ENCODE peak calls at places on chromosomes 7 and 10, in seven cellular contexts. One of them, this sample, is unnamed.

GRCh38 chr7:5574770-5575269 is 151.2 kb upstream of the TNRC18 start:
- DNase-seq in body of pancreas: no peak
- DNase-seq in transverse colon: no peak
- DNase-seq in MM.1S: no peak
- DNase-seq in cardiac muscle cell: peak; percentile 59
- DNase-seq in fibroblast of lung: no peak
- DNase-seq in neuronal stem cell: no peak
- DNase-seq in this sample: no peak

GRCh38 chr10:110610308-110610774 is 33.8 kb upstream of the RBM20 start:
- DNase-seq in body of pancreas: peak; percentile 64
- DNase-seq in transverse colon: peak; percentile 45
- DNase-seq in MM.1S: peak; percentile 70
- DNase-seq in cardiac muscle cell: peak; percentile 72
- DNase-seq in fibroblast of lung: peak; percentile 56
- DNase-seq in neuronal stem cell: peak; percentile 50
- DNase-seq in this sample: peak; percentile 80

GRCh38 chr10:44325157-44325556 is 59.7 kb downstream of the CXCL12 start:
- DNase-seq in body of pancreas: peak; percentile 94
- DNase-seq in transverse colon: peak; percentile 71
- DNase-seq in MM.1S: no peak
- DNase-seq in cardiac muscle cell: no peak
- DNase-seq in fibroblast of lung: no peak
- DNase-seq in neuronal stem cell: no peak
- DNase-seq in this sample: peak; percentile 37

GRCh38 chr7:134720091-134720935 is 59.1 kb upstream of the CALD1 start:
- DNase-seq in body of pancreas: no peak
- DNase-seq in transverse colon: no peak
- DNase-seq in MM.1S: no peak
- DNase-seq in cardiac muscle cell: no peak
- DNase-seq in fibroblast of lung: peak; percentile 78
- DNase-seq in neuronal stem cell: no peak
- DNase-seq in this sample: no peak

GRCh38 chr7:33578166-33578565 is 327.2 kb upstream of the BMPER start:
- DNase-seq in body of pancreas: no peak
- DNase-seq in transverse colon: no peak
- DNase-seq in MM.1S: no peak
- DNase-seq in cardiac muscle cell: no peak
- DNase-seq in fibroblast of lung: no peak
- DNase-seq in neuronal stem cell: no peak
- DNase-seq in this sample: no peak

GRCh38 chr10:72663971-72664370 is 28.0 kb upstream of the MCU start:
- DNase-seq in body of pancreas: no peak
- DNase-seq in transverse colon: no peak
- DNase-seq in MM.1S: no peak
- DNase-seq in cardiac muscle cell: no peak
- DNase-seq in fibroblast of lung: no peak
- DNase-seq in neuronal stem cell: no peak
- DNase-seq in this sample: no peak

GRCh38 chr10:116888380-116889055 is 39.2 kb downstream of the ENO4 start:
- DNase-seq in body of pancreas: peak; percentile 72
- DNase-seq in transverse colon: peak; percentile 63
- DNase-seq in MM.1S: no peak
- DNase-seq in cardiac muscle cell: no peak
- DNase-seq in fibroblast of lung: peak; percentile 72
- DNase-seq in neuronal stem cell: no peak
- DNase-seq in this sample: no peak

GRCh38 chr10:51615764-51616298 is 83.6 kb downstream of the CSTF2T start:
- DNase-seq in body of pancreas: no peak
- DNase-seq in transverse colon: no peak
- DNase-seq in MM.1S: no peak
- DNase-seq in cardiac muscle cell: no peak
- DNase-seq in fibroblast of lung: no peak
- DNase-seq in neuronal stem cell: no peak
- DNase-seq in this sample: no peak

GRCh38 chr7:51121945-51122425 is 194.6 kb downstream of the COBL start:
- DNase-seq in body of pancreas: peak; percentile 38
- DNase-seq in transverse colon: no peak
- DNase-seq in MM.1S: no peak
- DNase-seq in cardiac muscle cell: peak; percentile 69
- DNase-seq in fibroblast of lung: no peak
- DNase-seq in neuronal stem cell: peak; percentile 8
- DNase-seq in this sample: no peak

GRCh38 chr10:128881086-128881485 is 586.0 kb upstream of the MGMT start:
- DNase-seq in body of pancreas: no peak
- DNase-seq in transverse colon: no peak
- DNase-seq in MM.1S: no peak
- DNase-seq in cardiac muscle cell: no peak
- DNase-seq in fibroblast of lung: no peak
- DNase-seq in neuronal stem cell: no peak
- DNase-seq in this sample: no peak

GRCh38 chr10:98486421-98486820 is 39.7 kb upstream of the HPS1 start:
- DNase-seq in body of pancreas: no peak
- DNase-seq in transverse colon: no peak
- DNase-seq in MM.1S: no peak
- DNase-seq in cardiac muscle cell: no peak
- DNase-seq in fibroblast of lung: no peak
- DNase-seq in neuronal stem cell: no peak
- DNase-seq in this sample: no peak

GRCh38 chr10:53403688-53404087 is 631.1 kb upstream of the MBL2 start:
- DNase-seq in body of pancreas: peak; percentile 78
- DNase-seq in transverse colon: peak; percentile 14
- DNase-seq in MM.1S: peak; percentile 50
- DNase-seq in cardiac muscle cell: peak; percentile 20
- DNase-seq in fibroblast of lung: peak; percentile 77
- DNase-seq in neuronal stem cell: no peak
- DNase-seq in this sample: no peak

GRCh38 chr7:50205011-50205410 is 99.5 kb upstream of the IKZF1 start:
- DNase-seq in body of pancreas: no peak
- DNase-seq in transverse colon: no peak
- DNase-seq in MM.1S: no peak
- DNase-seq in cardiac muscle cell: no peak
- DNase-seq in fibroblast of lung: no peak
- DNase-seq in neuronal stem cell: no peak
- DNase-seq in this sample: no peak

GRCh38 chr10:110192552-110192951 is 14.9 kb upstream of the MXI1 start:
- DNase-seq in body of pancreas: no peak
- DNase-seq in transverse colon: no peak
- DNase-seq in MM.1S: peak; percentile 17
- DNase-seq in cardiac muscle cell: no peak
- DNase-seq in fibroblast of lung: no peak
- DNase-seq in neuronal stem cell: no peak
- DNase-seq in this sample: no peak

GRCh38 chr7:56175086-56175760 is 59.0 kb upstream of the NUPR2 start:
- DNase-seq in body of pancreas: peak; percentile 25
- DNase-seq in transverse colon: peak; percentile 11
- DNase-seq in MM.1S: no peak
- DNase-seq in cardiac muscle cell: no peak
- DNase-seq in fibroblast of lung: no peak
- DNase-seq in neuronal stem cell: no peak
- DNase-seq in this sample: no peak

GRCh38 chr7:95520136-95520535 is 34.4 kb downstream of the ASB4 start:
- DNase-seq in body of pancreas: no peak
- DNase-seq in transverse colon: no peak
- DNase-seq in MM.1S: no peak
- DNase-seq in cardiac muscle cell: no peak
- DNase-seq in fibroblast of lung: no peak
- DNase-seq in neuronal stem cell: no peak
- DNase-seq in this sample: no peak

GRCh38 chr7:26950854-26951253 is 86.5 kb upstream of the SKAP2 start:
- DNase-seq in body of pancreas: no peak
- DNase-seq in transverse colon: no peak
- DNase-seq in MM.1S: no peak
- DNase-seq in cardiac muscle cell: no peak
- DNase-seq in fibroblast of lung: peak; percentile 31
- DNase-seq in neuronal stem cell: no peak
- DNase-seq in this sample: no peak

GRCh38 chr7:65827366-65827765 is 45.5 kb upstream of the VKORC1L1 start:
- DNase-seq in body of pancreas: no peak
- DNase-seq in transverse colon: no peak
- DNase-seq in MM.1S: no peak
- DNase-seq in cardiac muscle cell: no peak
- DNase-seq in fibroblast of lung: no peak
- DNase-seq in neuronal stem cell: no peak
- DNase-seq in this sample: no peak

GRCh38 chr10:78696791-78697420 is 371.9 kb upstream of the ZMIZ1 start:
- DNase-seq in body of pancreas: peak; percentile 52
- DNase-seq in transverse colon: no peak
- DNase-seq in MM.1S: no peak
- DNase-seq in cardiac muscle cell: no peak
- DNase-seq in fibroblast of lung: no peak
- DNase-seq in neuronal stem cell: no peak
- DNase-seq in this sample: no peak

GRCh38 chr10:102068216-102068615 is 3.1 kb downstream of the HPS6 start:
- DNase-seq in body of pancreas: peak; percentile 14
- DNase-seq in transverse colon: peak; percentile 27
- DNase-seq in MM.1S: no peak
- DNase-seq in cardiac muscle cell: peak; percentile 34
- DNase-seq in fibroblast of lung: no peak
- DNase-seq in neuronal stem cell: no peak
- DNase-seq in this sample: no peak

GRCh38 chr7:22935269-22935668 is 78.7 kb downstream of the HYCC1 start:
- DNase-seq in body of pancreas: no peak
- DNase-seq in transverse colon: no peak
- DNase-seq in MM.1S: no peak
- DNase-seq in cardiac muscle cell: no peak
- DNase-seq in fibroblast of lung: no peak
- DNase-seq in neuronal stem cell: no peak
- DNase-seq in this sample: no peak

GRCh38 chr7:141362580-141363435 is 188.4 kb upstream of the AGK start:
- DNase-seq in body of pancreas: no peak
- DNase-seq in transverse colon: no peak
- DNase-seq in MM.1S: no peak
- DNase-seq in cardiac muscle cell: peak; percentile 18
- DNase-seq in fibroblast of lung: peak; percentile 66
- DNase-seq in neuronal stem cell: no peak
- DNase-seq in this sample: no peak

GRCh38 chr10:60532691-60533468 is 143.2 kb upstream of the ANK3 start:
- DNase-seq in body of pancreas: no peak
- DNase-seq in transverse colon: peak; percentile 62
- DNase-seq in MM.1S: no peak
- DNase-seq in cardiac muscle cell: no peak
- DNase-seq in fibroblast of lung: no peak
- DNase-seq in neuronal stem cell: no peak
- DNase-seq in this sample: no peak

GRCh38 chr10:60534791-60535389 is 145.2 kb upstream of the ANK3 start:
- DNase-seq in body of pancreas: no peak
- DNase-seq in transverse colon: no peak
- DNase-seq in MM.1S: no peak
- DNase-seq in cardiac muscle cell: no peak
- DNase-seq in fibroblast of lung: no peak
- DNase-seq in neuronal stem cell: no peak
- DNase-seq in this sample: no peak

GRCh38 chr10:60535427-60535826 is 145.8 kb upstream of the ANK3 start:
- DNase-seq in body of pancreas: no peak
- DNase-seq in transverse colon: no peak
- DNase-seq in MM.1S: no peak
- DNase-seq in cardiac muscle cell: no peak
- DNase-seq in fibroblast of lung: no peak
- DNase-seq in neuronal stem cell: no peak
- DNase-seq in this sample: no peak

GRCh38 chr10:60537697-60538096 is 148.0 kb upstream of the ANK3 start:
- DNase-seq in body of pancreas: no peak
- DNase-seq in transverse colon: no peak
- DNase-seq in MM.1S: no peak
- DNase-seq in cardiac muscle cell: no peak
- DNase-seq in fibroblast of lung: peak; percentile 15
- DNase-seq in neuronal stem cell: no peak
- DNase-seq in this sample: no peak

DNA sequence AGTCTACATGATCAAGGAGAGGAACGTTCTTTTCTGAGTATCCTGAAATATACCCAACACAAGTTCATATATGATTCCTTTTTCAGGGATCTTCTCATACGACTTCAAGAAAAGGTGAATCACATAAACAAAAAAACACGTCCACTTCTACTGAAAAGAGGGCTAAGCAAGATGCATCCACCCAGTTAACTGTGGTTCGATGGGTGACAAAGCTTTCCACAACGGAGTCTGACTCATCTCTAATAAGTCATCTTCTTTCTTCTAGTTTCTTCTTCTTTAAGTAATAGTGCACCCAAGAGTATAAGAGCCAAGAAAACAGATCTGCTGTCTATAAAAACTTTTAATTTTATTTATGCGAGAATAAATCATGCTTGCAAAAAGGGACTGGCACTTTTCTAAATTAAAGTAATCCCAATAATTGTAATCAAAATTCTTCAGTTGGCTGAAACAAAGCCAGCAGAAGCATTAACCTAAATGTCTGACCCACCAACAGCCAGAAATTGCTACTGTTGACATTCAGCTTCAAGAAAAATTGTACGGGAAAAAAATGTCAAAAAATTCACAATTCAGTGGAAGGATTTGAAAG is 146.9 kb upstream of the ANK3 start:
- DNase-seq in body of pancreas: no peak
- DNase-seq in transverse colon: no peak
- DNase-seq in MM.1S: no peak
- DNase-seq in cardiac muscle cell: no peak
- DNase-seq in fibroblast of lung: peak; percentile 51
- DNase-seq in neuronal stem cell: no peak
- DNase-seq in this sample: no peak
- H3K4me1 ChIP-seq in body of pancreas: no peaks in the 10 kb centered on the region
- H3K4me1 ChIP-seq in transverse colon: peaks cover 19% of the 10 kb centered on the region
- H3K4me1 ChIP-seq in MM.1S: peaks cover 9% of the 10 kb centered on the region
- H3K4me1 ChIP-seq in cardiac muscle cell: peaks cover 12% of the 10 kb centered on the region
- H3K4me1 ChIP-seq in fibroblast of lung: no peaks in the 10 kb centered on the region
- H3K4me1 ChIP-seq in neuronal stem cell: no peaks in the 10 kb centered on the region
- H3K4me1 ChIP-seq in this sample: no peaks in the 10 kb centered on the region

GRCh38 chr7:1992554-1992953 is 240.2 kb downstream of the MAD1L1 start:
- DNase-seq in body of pancreas: no peak
- DNase-seq in transverse colon: no peak
- DNase-seq in MM.1S: no peak
- DNase-seq in cardiac muscle cell: peak; percentile 43
- DNase-seq in fibroblast of lung: no peak
- DNase-seq in neuronal stem cell: no peak
- DNase-seq in this sample: no peak
- H3K4me1 ChIP-seq in body of pancreas: no peaks in the 10 kb centered on the region
- H3K4me1 ChIP-seq in transverse colon: no peaks in the 10 kb centered on the region
- H3K4me1 ChIP-seq in MM.1S: no peaks in the 10 kb centered on the region
- H3K4me1 ChIP-seq in cardiac muscle cell: peaks cover 14% of the 10 kb centered on the region
- H3K4me1 ChIP-seq in fibroblast of lung: no peaks in the 10 kb centered on the region
- H3K4me1 ChIP-seq in neuronal stem cell: peaks cover 4% of the 10 kb centered on the region
- H3K4me1 ChIP-seq in this sample: no peaks in the 10 kb centered on the region

DNA sequence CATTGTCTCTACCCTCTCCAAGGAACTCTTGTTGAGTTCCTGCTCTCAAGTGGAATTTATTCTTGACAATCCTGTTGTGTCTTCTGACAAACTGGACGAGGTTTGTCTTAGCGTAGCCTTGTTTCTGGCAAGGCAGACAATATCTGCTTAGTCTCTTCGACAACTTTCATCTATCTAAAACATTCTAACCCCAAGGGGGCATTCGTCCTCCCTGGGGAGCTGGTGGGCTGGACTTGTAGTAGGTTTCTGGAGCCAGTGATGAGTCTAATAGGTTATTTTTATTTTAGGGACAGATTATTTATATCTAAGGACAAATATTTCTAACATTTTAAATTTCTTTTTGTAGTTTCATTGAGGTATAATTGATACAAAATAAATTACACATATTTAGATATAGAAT is 7.3 kb upstream of the C10orf120 start:
- DNase-seq in body of pancreas: no peak
- DNase-seq in transverse colon: no peak
- DNase-seq in MM.1S: no peak
- DNase-seq in cardiac muscle cell: no peak
- DNase-seq in fibroblast of lung: no peak
- DNase-seq in neuronal stem cell: no peak
- DNase-seq in this sample: no peak
- H3K4me1 ChIP-seq in body of pancreas: peaks cover 22% of the 10 kb centered on the region
- H3K4me1 ChIP-seq in transverse colon: no peaks in the 10 kb centered on the region
- H3K4me1 ChIP-seq in MM.1S: no peaks in the 10 kb centered on the region
- H3K4me1 ChIP-seq in cardiac muscle cell: no peaks in the 10 kb centered on the region
- H3K4me1 ChIP-seq in fibroblast of lung: no peaks in the 10 kb centered on the region
- H3K4me1 ChIP-seq in neuronal stem cell: peaks cover 6% of the 10 kb centered on the region
- H3K4me1 ChIP-seq in this sample: no peaks in the 10 kb centered on the region

GRCh38 chr10:17212802-17213204 is 11.3 kb upstream of the TRDMT1 start:
- DNase-seq in body of pancreas: no peak
- DNase-seq in transverse colon: no peak
- DNase-seq in MM.1S: no peak
- DNase-seq in cardiac muscle cell: no peak
- DNase-seq in fibroblast of lung: no peak
- DNase-seq in neuronal stem cell: no peak
- DNase-seq in this sample: no peak
- H3K4me1 ChIP-seq in body of pancreas: no peaks in the 10 kb centered on the region
- H3K4me1 ChIP-seq in transverse colon: peaks cover 25% of the 10 kb centered on the region
- H3K4me1 ChIP-seq in MM.1S: peaks cover 11% of the 10 kb centered on the region
- H3K4me1 ChIP-seq in cardiac muscle cell: peaks cover 4% of the 10 kb centered on the region
- H3K4me1 ChIP-seq in fibroblast of lung: peaks cover 34% of the 10 kb centered on the region
- H3K4me1 ChIP-seq in neuronal stem cell: peaks cover 6% of the 10 kb centered on the region
- H3K4me1 ChIP-seq in this sample: no peaks in the 10 kb centered on the region

This sample was measured in Karpas-422.